ENCODE peak calls at places on chromosomes 12 and 14, in six cellular contexts. T is fibroblast of villous mesenchyme, H is H9, X is type B pancreatic cell, V is B cell, K is spleen. Z is an unnamed sample.

GRCh38 chr14:70662816-70663215 is 21.1 kb downstream of the TTC9 start:
- DNase-seq in T (no peak), H (no peak), X (no peak), V (no peak), K (no peak), Z (no peak)

GRCh38 chr12:27525373-27525772 is 1.4 kb downstream of the PPFIBP1 start:
- DNase-seq in T (peak; percentile 69), H (peak; percentile 69), X (no peak), V (no peak), K (no peak), Z (no peak)

GRCh38 chr12:12278899-12279298 is 12.1 kb upstream of the LRP6 start:
- DNase-seq in T (no peak), H (no peak), X (no peak), V (no peak), K (no peak), Z (no peak)

GRCh38 chr12:3931206-3931605 is 58.0 kb upstream of the PARP11 start:
- DNase-seq in T (no peak), H (no peak), X (no peak), V (no peak), K (no peak), Z (no peak)

GRCh38 chr12:3231399-3231876 is 154.3 kb downstream of the TSPAN9 start:
- DNase-seq in T (peak; percentile 14), H (peak; percentile 78), X (no peak), V (no peak), K (no peak), Z (no peak)

GRCh38 chr12:68587448-68587873 is 23.2 kb upstream of the RAP1B start:
- DNase-seq in T (no peak), H (no peak), X (no peak), V (peak; percentile 69), K (no peak), Z (peak; percentile 62)

GRCh38 chr14:101018561-101019290 is 115.2 kb upstream of the RTL1 start:
- DNase-seq in T (no peak), H (peak; percentile 10), X (peak; percentile 42), V (no peak), K (peak; percentile 53), Z (no peak)

GRCh38 chr12:71865166-71865713 is 25.7 kb downstream of the TBC1D15 start:
- DNase-seq in T (peak; percentile 72), H (no peak), X (no peak), V (no peak), K (no peak), Z (no peak)

GRCh38 chr14:37114039-37114438 is 58.4 kb downstream of the SLC25A21 start:
- DNase-seq in T (peak; percentile 20), H (no peak), X (no peak), V (no peak), K (no peak), Z (no peak)

GRCh38 chr12:62861586-62861985 is 73.4 kb downstream of the PPM1H start:
- DNase-seq in T (no peak), H (no peak), X (no peak), V (no peak), K (no peak), Z (no peak)

GRCh38 chr12:78898416-78898815 is 33.8 kb downstream of the SYT1 start:
- DNase-seq in T (peak; percentile 0), H (no peak), X (no peak), V (no peak), K (no peak), Z (no peak)

GRCh38 chr14:53792909-53793308 is 163.7 kb downstream of the BMP4 start:
- DNase-seq in T (no peak), H (no peak), X (no peak), V (no peak), K (no peak), Z (no peak)

GRCh38 chr14:104975481-104976197 is 2.5 kb downstream of the AHNAK2 start:
- DNase-seq in T (no peak), H (peak; percentile 55), X (no peak), V (no peak), K (peak; percentile 77), Z (peak; percentile 56)

GRCh38 chr12:132182711-132183365 is 38.6 kb downstream of the NOC4L start:
- DNase-seq in T (no peak), H (no peak), X (no peak), V (no peak), K (no peak), Z (no peak)

GRCh38 chr12:27361372-27361771 is 28.7 kb downstream of the BMAL2 start:
- DNase-seq in T (no peak), H (no peak), X (no peak), V (no peak), K (no peak), Z (no peak)

GRCh38 chr14:64806202-64806861 is 73.4 kb downstream of the SPTB start:
- DNase-seq in T (peak; percentile 34), H (no peak), X (no peak), V (no peak), K (peak; percentile 49), Z (no peak)

GRCh38 chr14:52863339-52863700 is 71.9 kb upstream of the GNPNAT1 start:
- DNase-seq in T (peak; percentile 58), H (no peak), X (no peak), V (no peak), K (no peak), Z (no peak)

GRCh38 chr12:12079291-12079690 is 8.6 kb downstream of the BCL2L14 start:
- DNase-seq in T (no peak), H (no peak), X (no peak), V (no peak), K (no peak), Z (no peak)

GRCh38 chr12:104340917-104341611 is 37.5 kb downstream of the EID3 start:
- DNase-seq in T (no peak), H (no peak), X (no peak), V (no peak), K (no peak), Z (no peak)

GRCh38 chr12:14614704-14615121 is 47.0 kb upstream of the PLBD1 start:
- DNase-seq in T (no peak), H (no peak), X (no peak), V (peak; percentile 21), K (no peak), Z (peak; percentile 23)

GRCh38 chr14:100827140-100827517 is 1.2 kb downstream of the MEG3 start:
- DNase-seq in T (peak; percentile 54), H (no peak), X (no peak), V (no peak), K (no peak), Z (no peak)

GRCh38 chr12:111429760-111430417 is 24.2 kb downstream of the SH2B3 start:
- DNase-seq in T (no peak), H (no peak), X (no peak), V (no peak), K (no peak), Z (no peak)

GRCh38 chr12:4107436-4107878 is 166.1 kb upstream of the CCND2 start:
- DNase-seq in T (peak; percentile 65), H (peak; percentile 78), X (no peak), V (peak; percentile 72), K (no peak), Z (peak; percentile 81)

GRCh38 chr14:57549165-57549564 is 55.5 kb upstream of the CCDC198 start:
- DNase-seq in T (no peak), H (no peak), X (no peak), V (no peak), K (no peak), Z (no peak)

GRCh38 chr12:97837401-97837800 is 374.8 kb downstream of the RMST start:
- DNase-seq in T (peak; percentile 33), H (no peak), X (no peak), V (no peak), K (no peak), Z (no peak)

GRCh38 chr12:60052483-60052882 is 456.7 kb downstream of the SLC16A7 start:
- DNase-seq in T (no peak), H (no peak), X (no peak), V (no peak), K (no peak), Z (no peak)

GRCh38 chr14:36942522-36943245 is 229.7 kb downstream of the SLC25A21 start:
- DNase-seq in T (no peak), H (no peak), X (no peak), V (no peak), K (no peak), Z (no peak)

GRCh38 chr12:6278439-6279255 is 31.8 kb upstream of the PLEKHG6 start:
- DNase-seq in T (peak; percentile 84), H (peak; percentile 90), X (peak; percentile 95), V (peak; percentile 95), K (peak; percentile 96), Z (peak; percentile 91)

GRCh38 chr14:23638414-23639047 is 2.4 kb downstream of the DHRS2 start:
- DNase-seq in T (no peak), H (no peak), X (no peak), V (no peak), K (no peak), Z (no peak)

GRCh38 chr14:20986811-20987210 is 3.0 kb upstream of the METTL17 start:
- DNase-seq in T (peak; percentile 91), H (no peak), X (no peak), V (no peak), K (no peak), Z (no peak)

GRCh38 chr14:86015916-86016315 is 486.0 kb downstream of the FLRT2 start:
- DNase-seq in T (peak; percentile 4), H (no peak), X (no peak), V (no peak), K (no peak), Z (no peak)

GRCh38 chr14:31788340-31788739 is 227.1 kb downstream of the NUBPL start:
- DNase-seq in T (no peak), H (no peak), X (no peak), V (no peak), K (no peak), Z (no peak)
- TF ChIP-seq CTCF in T (no peak), H (no peak), X (no peak), V (no peak), K (no peak), Z (no peak)

GRCh38 chr12:2054091-2055018 is 1.6 kb downstream of the CACNA1C start:
- DNase-seq in T (no peak), H (no peak), X (no peak), V (peak; percentile 31), K (no peak), Z (no peak)
- TF ChIP-seq CTCF in T (no peak), H (no peak), X (no peak), V (no peak), K (no peak), Z (no peak)

GRCh38 chr12:124379938-124380754 is 85.3 kb downstream of the RFLNA start:
- DNase-seq in T (peak; percentile 89), H (no peak), X (no peak), V (no peak), K (peak; percentile 85), Z (no peak)
- TF ChIP-seq CTCF in T (peak; percentile 67), H (no peak), X (peak; percentile 50), V (no peak), K (peak; percentile 46), Z (no peak)

DNA sequence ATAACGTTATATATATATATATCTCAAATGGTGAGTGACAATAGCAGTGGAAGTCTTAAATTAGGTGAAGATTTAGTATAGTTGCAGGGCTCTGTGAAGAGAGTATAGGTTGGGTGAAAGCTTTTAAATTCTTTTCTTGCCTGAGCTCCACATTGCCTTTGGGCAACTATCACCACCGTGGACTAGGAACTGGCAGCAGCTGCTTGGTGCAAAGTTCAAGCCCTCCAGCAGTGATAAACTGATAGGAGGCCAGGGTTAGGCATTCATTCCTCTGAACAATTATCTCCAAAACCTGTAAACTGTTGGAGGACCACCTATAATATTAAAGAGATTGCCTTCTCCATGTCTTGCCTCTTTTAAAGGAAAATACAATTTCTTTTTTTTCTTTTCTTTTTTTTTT is 91.2 kb upstream of the ATXN7L3B start:
- DNase-seq in T (no peak), H (no peak), X (no peak), V (no peak), K (no peak), Z (no peak)
- TF ChIP-seq CTCF in T (no peak), H (no peak), X (no peak), V (no peak), K (no peak), Z (no peak)

GRCh38 chr12:44247588-44247987 is 411.7 kb downstream of the TMEM117 start:
- DNase-seq in T (no peak), H (peak; percentile 56), X (no peak), V (no peak), K (no peak), Z (no peak)
- TF ChIP-seq CTCF in T (no peak), H (peak; percentile 75), X (peak; percentile 37), V (no peak), K (no peak), Z (peak; percentile 7)